ENCODE peak calls at places on chromosomes 4 and X, in seven cellular contexts. E is RWPE1; G is progenitor cell of endocrine pancreas; W is SK-N-SH; S is uterus; Q is CD8-positive, alpha-beta T cell; A is astrocyte of the cerebellum. B is an unnamed sample.
A peak's percentile ranks its signal among the peaks of the same experiment; 100 is the strongest.

GRCh38 chrX:13029341-13029740 is 15.1 kb downstream of the FAM9C start:
- DNase-seq in A (peak; percentile 26), E (no peak), Q (peak; percentile 21), G (no peak), S (peak; percentile 37), W (no peak), B (no peak)

GRCh38 chr4:53196195-53196641 is 169.6 kb downstream of the SCFD2 start:
- DNase-seq in S (no peak), Q (no peak), G (no peak), A (no peak), E (no peak), W (peak; percentile 34), B (no peak)

GRCh38 chr4:3491681-3492405 is 28.7 kb downstream of the DOK7 start:
- DNase-seq in G (no peak), S (no peak), A (no peak), W (peak; percentile 76), Q (no peak), E (no peak), B (no peak)

GRCh38 chrX:105314468-105314867 is 94.0 kb upstream of the TEX13A start:
- DNase-seq in Q (no peak), A (peak; percentile 11), S (no peak), G (no peak), W (no peak), E (peak; percentile 60), B (no peak)

GRCh38 chr4:141041021-141041476 is 92.2 kb downstream of the RNF150 start:
- DNase-seq in A (no peak), E (no peak), W (no peak), G (no peak), S (no peak), Q (no peak), B (no peak)

GRCh38 chr4:2757426-2757825 is 1.3 kb upstream of the TNIP2 start:
- DNase-seq in E (no peak), W (peak; percentile 25), G (no peak), A (no peak), Q (no peak), S (no peak), B (no peak)

GRCh38 chrX:46203115-46203514 is 342.1 kb downstream of the ZNF674 start:
- DNase-seq in A (no peak), S (no peak), W (no peak), Q (no peak), G (no peak), E (no peak), B (no peak)

GRCh38 chr4:129167640-129168260 is 71.8 kb downstream of the C4orf33 start:
- DNase-seq in W (no peak), Q (no peak), G (peak; percentile 21), E (no peak), A (no peak), S (no peak), B (no peak)

GRCh38 chr4:104751468-104751867 is 256.8 kb upstream of the CXXC4 start:
- DNase-seq in A (no peak), E (no peak), W (no peak), S (no peak), G (no peak), Q (no peak), B (no peak)

GRCh38 chr4:138178566-138178965 is 63.6 kb downstream of the SLC7A11 start:
- DNase-seq in W (no peak), G (no peak), Q (no peak), A (no peak), E (peak; percentile 5), S (no peak), B (no peak)
- TF ChIP-seq CTCF in W (no peak), G (no peak), Q (no peak), A (no peak), E (no peak), S (no peak), B (no peak)

GRCh38 chr4:34720563-34720962 is 1523.8 kb downstream of the ARAP2 start:
- DNase-seq in Q (no peak), A (peak; percentile 67), E (peak; percentile 8), S (no peak), G (no peak), W (peak; percentile 1), B (peak; percentile 17)
- TF ChIP-seq CTCF in Q (no peak), A (peak; percentile 57), E (peak; percentile 62), S (no peak), G (peak; percentile 69), W (peak; percentile 57), B (peak; percentile 17)

GRCh38 chr4:19304028-19304427 is 947.7 kb upstream of the SLIT2 start:
- DNase-seq in Q (no peak), S (no peak), W (no peak), A (no peak), G (no peak), E (no peak), B (no peak)

GRCh38 chr4:19309365-19309764 is 942.3 kb upstream of the SLIT2 start:
- DNase-seq in E (peak; percentile 2), S (no peak), G (no peak), Q (no peak), W (no peak), A (peak; percentile 53), B (no peak)
- TF ChIP-seq CTCF in E (peak; percentile 24), S (no peak), G (no peak), Q (no peak), W (peak; percentile 54), A (peak; percentile 56), B (no peak)

GRCh38 chr4:89222171-89222570 is 85.4 kb downstream of the GPRIN3 start:
- DNase-seq in E (no peak), G (no peak), A (no peak), Q (no peak), S (no peak), W (no peak), B (peak; percentile 4)
- TF ChIP-seq CTCF in E (no peak), G (no peak), A (no peak), Q (no peak), S (no peak), W (no peak), B (no peak)

DNA sequence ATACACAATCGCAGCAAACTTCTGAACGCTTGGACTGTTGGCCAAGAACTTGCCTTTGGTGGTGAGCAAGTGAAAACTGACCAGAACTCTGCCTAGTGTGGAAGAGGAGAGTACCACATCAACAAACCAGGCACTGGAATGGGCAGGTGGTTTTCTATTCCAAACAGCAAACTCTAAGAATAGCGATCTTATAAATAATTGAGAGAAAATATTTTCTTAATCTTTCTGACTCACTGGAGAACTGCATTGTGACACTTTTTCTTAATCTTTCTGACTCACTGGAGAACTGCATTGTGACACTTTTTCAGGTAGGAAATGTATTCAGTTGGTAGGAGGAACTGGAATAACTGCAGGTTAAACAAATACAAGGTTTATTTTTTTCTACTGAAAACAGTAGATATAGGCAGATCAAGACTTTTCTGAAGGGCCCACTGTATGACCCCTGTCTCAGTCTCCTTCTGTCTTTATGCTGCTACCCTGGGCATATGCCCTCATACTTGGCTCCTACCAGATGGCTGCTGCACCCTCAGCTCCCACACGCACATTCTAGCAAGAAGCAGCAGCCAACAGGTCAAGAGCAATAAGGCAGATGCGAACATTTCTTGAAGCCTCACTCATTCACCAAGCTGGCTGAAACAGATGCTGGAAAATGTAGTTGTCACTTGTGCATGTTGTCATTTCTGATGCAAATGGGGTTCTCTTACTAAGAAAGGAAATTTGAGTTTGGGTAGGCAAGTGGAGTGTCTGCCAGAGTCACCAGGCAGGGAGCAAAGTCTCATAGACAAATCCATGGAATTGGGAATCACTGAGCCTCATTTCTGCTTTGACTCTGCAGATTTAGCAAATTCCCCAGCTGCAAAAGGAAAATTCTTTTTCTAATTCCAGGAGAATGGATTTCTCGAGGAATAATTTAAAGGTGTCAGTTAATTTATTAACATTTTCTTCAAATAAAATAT is 57.3 kb upstream of the SORBS2 start:
- DNase-seq in W (no peak), Q (no peak), S (no peak), A (no peak), E (no peak), G (no peak), B (no peak)
- TF ChIP-seq CTCF in W (no peak), Q (no peak), S (no peak), A (no peak), E (no peak), G (no peak), B (no peak)

DNA sequence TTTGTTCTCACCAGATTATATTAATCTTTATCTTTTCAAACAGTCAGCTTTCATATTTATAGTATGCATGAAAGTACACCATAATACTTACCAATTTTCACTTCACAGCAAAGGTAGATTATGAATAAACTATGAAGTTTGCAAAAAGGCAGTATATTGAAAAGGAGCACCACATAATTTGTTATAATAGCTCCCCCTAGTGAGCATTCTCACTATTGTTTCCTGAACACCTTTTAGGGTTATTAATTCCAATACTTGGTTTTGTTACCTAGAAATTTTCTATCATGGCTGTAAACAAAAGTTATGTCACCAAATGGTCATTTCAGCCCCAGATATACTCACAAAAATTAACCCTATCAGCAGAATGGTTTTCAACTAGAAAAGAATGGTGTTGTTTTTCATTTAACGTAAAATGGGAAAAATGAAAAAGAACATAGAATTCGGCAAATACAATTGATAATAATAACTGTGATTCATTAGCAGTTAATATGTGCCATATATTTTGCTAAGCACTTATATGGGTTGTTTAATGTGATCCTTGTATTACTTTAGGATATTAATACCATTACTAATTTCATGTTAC is 30.2 kb upstream of the NKX6-1 start:
- DNase-seq in G (no peak), A (peak; percentile 4), E (peak; percentile 34), S (no peak), Q (no peak), W (peak; percentile 11), B (peak; percentile 24)
- TF ChIP-seq CTCF in G (peak; percentile 83), A (peak; percentile 34), E (peak; percentile 78), S (peak; percentile 32), Q (peak; percentile 69), W (peak; percentile 82), B (peak; percentile 49)

DNA sequence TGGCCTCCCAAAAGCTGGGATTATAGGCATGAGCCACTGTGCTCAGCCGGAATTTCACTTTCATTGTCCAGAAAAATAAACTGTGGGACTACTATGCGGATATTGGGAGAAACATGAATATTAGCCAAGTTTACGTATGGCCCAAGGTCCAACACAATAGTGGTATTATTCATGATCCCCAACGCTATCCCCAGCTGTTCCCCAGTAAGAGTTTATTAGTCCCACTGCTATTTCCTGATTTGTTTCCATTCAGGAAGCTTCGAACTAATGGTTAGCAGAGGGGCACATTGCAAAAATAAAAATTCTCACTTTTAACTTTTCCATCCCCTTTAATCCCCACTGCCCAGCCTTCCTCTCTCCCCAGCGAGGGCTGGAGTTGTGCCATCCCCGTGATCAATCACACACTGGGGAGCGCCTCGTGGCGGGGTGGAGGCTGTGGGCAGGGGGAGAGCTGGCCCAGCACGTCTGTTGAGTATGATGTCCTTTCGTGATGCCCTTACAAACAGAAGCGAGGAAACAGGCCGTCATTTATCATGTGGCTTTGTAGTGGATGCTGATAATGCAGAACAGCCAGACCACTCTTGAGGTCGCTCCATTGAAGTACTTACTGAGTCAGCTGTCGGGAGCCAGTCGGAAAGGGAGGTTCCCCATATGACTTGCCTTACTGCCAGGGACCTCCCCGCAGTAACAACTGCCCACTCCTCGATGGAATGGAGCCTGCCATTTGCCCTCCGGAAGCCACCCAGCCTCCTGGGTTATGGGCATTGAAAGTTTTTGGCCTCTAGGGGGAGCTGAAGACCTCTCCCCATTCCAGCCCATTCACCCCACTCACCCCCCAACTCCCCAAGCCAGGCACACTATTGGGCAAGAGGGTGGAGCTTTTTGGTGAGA is 117.0 kb downstream of the KDR start:
- DNase-seq in Q (no peak), A (no peak), G (no peak), S (no peak), W (peak; percentile 31), E (peak; percentile 30), B (no peak)
- TF ChIP-seq CTCF in Q (no peak), A (peak; percentile 23), G (no peak), S (no peak), W (peak; percentile 50), E (peak; percentile 17), B (peak; percentile 31)

GRCh38 chr4:60759518-60760245 is 440.4 kb upstream of the ADGRL3 start:
- DNase-seq in Q (no peak), E (no peak), S (no peak), W (no peak), G (no peak), A (no peak), B (no peak)
- TF ChIP-seq CTCF in Q (no peak), E (no peak), S (no peak), W (peak; percentile 50), G (peak; percentile 36), A (peak; percentile 8), B (no peak)